ENCODE peak calls at places on chromosomes 7 and 10, in nine cellular contexts. Q, D, B, O, N, T, M, S and Z are unnamed samples.

GRCh38 chr7:33276325-33276724 is 147.0 kb downstream of the BBS9 start:
- DNase-seq in B (no peak), M (no peak), T (no peak), O (no peak), S (no peak), N (no peak), D (no peak), Q (no peak), Z (no peak)

GRCh38 chr10:48729941-48730457 is 45.3 kb downstream of the WDFY4 start:
- DNase-seq in D (no peak), S (no peak), M (no peak), O (no peak), T (no peak), Q (no peak), B (no peak), N (no peak), Z (no peak)

GRCh38 chr7:101294039-101294831 is 27.4 kb downstream of the IFT22 start:
- DNase-seq in S (no peak), B (no peak), M (no peak), N (no peak), T (peak), D (no peak), O (no peak), Q (no peak), Z (no peak)

GRCh38 chr7:30815016-30815854 is 44.0 kb downstream of the MINDY4 start:
- DNase-seq in T (no peak), O (peak), M (peak), N (peak), B (no peak), Q (no peak), D (peak), S (no peak), Z (no peak)

GRCh38 chr7:122303522-122303970 is 1.0 kb downstream of the FEZF1 start:
- DNase-seq in B (no peak), O (no peak), S (peak), M (no peak), D (no peak), Q (no peak), T (no peak), N (no peak), Z (no peak)

GRCh38 chr10:89502556-89502955 is 32.8 kb downstream of the SLC16A12 start:
- DNase-seq in M (peak), Q (no peak), S (no peak), O (peak), D (no peak), B (no peak), T (no peak), N (no peak), Z (no peak)

GRCh38 chr7:51045319-51046102 is 262.8 kb upstream of the GRB10 start:
- DNase-seq in S (no peak), T (peak), D (no peak), Q (no peak), N (no peak), M (peak), O (peak), B (no peak), Z (no peak)

GRCh38 chr10:32367793-32368453 is 21.0 kb upstream of the EPC1 start:
- DNase-seq in D (peak), T (no peak), S (peak), B (peak), M (peak), O (peak), Q (peak), N (no peak), Z (no peak)

GRCh38 chr7:106614751-106615150 is 46.2 kb downstream of the CCDC71L start:
- DNase-seq in Q (no peak), B (no peak), T (no peak), M (no peak), D (no peak), O (no peak), S (no peak), N (no peak), Z (no peak)

GRCh38 chr7:90334193-90334843 is 12.2 kb upstream of the GTPBP10 start:
- DNase-seq in B (no peak), T (peak), Q (no peak), O (no peak), M (no peak), D (no peak), N (peak), S (no peak), Z (no peak)

GRCh38 chr7:140605337-140605736 is 35.3 kb downstream of the DENND2A start:
- DNase-seq in T (no peak), O (no peak), N (no peak), D (no peak), B (no peak), S (peak), M (no peak), Q (no peak), Z (no peak)

GRCh38 chr10:129544205-129545202 is 77.5 kb downstream of the MGMT start:
- DNase-seq in M (no peak), T (peak), Q (no peak), N (no peak), B (peak), O (no peak), D (no peak), S (no peak), Z (no peak)

GRCh38 chr7:6447589-6448210 is at the start of gene DAGLB:
- DNase-seq in B (peak), Q (peak), S (peak), T (peak), M (peak), D (peak), N (peak), O (peak), Z (peak)

GRCh38 chr10:60621018-60621417 is 157.3 kb upstream of the CDK1 start:
- DNase-seq in N (no peak), O (no peak), D (no peak), T (no peak), B (no peak), Q (no peak), S (no peak), M (no peak), Z (no peak)

GRCh38 chr7:148838905-148839304 is 45.2 kb downstream of the EZH2 start:
- DNase-seq in Q (no peak), T (no peak), O (no peak), N (no peak), D (no peak), M (no peak), B (no peak), S (no peak), Z (no peak)

GRCh38 chr7:12474035-12474434 is 70.4 kb upstream of the VWDE start:
- DNase-seq in M (no peak), S (no peak), D (no peak), N (no peak), Q (no peak), B (no peak), T (no peak), O (no peak), Z (no peak)

GRCh38 chr10:72692057-72692891 is at the start of gene MCU:
- DNase-seq in M (peak), T (peak), S (peak), D (peak), Q (peak), N (peak), O (peak), B (peak), Z (peak)

GRCh38 chr10:72695496-72695895 is 3.6 kb downstream of the MCU start:
- DNase-seq in O (no peak), Q (no peak), S (no peak), M (no peak), B (no peak), T (no peak), D (no peak), N (no peak), Z (no peak)

GRCh38 chr10:72693599-72693915 is 1.6 kb downstream of the MCU start:
- DNase-seq in Q (no peak), D (no peak), M (no peak), T (no peak), B (no peak), S (no peak), N (no peak), O (no peak), Z (no peak)

GRCh38 chr10:72692897-72693598 is 1.1 kb downstream of the MCU start:
- DNase-seq in D (no peak), B (no peak), Q (peak), S (peak), O (peak), M (peak), N (no peak), T (no peak), Z (no peak)

GRCh38 chr10:72694476-72695369 is 2.8 kb downstream of the MCU start:
- DNase-seq in Q (no peak), M (peak), S (peak), B (no peak), D (no peak), N (no peak), T (no peak), O (peak), Z (peak)
- TF ChIP-seq CTCF in Q (no peak), M (peak), S (peak), B (no peak), D (peak), N (peak), T (no peak), O (peak), Z (peak)

DNA sequence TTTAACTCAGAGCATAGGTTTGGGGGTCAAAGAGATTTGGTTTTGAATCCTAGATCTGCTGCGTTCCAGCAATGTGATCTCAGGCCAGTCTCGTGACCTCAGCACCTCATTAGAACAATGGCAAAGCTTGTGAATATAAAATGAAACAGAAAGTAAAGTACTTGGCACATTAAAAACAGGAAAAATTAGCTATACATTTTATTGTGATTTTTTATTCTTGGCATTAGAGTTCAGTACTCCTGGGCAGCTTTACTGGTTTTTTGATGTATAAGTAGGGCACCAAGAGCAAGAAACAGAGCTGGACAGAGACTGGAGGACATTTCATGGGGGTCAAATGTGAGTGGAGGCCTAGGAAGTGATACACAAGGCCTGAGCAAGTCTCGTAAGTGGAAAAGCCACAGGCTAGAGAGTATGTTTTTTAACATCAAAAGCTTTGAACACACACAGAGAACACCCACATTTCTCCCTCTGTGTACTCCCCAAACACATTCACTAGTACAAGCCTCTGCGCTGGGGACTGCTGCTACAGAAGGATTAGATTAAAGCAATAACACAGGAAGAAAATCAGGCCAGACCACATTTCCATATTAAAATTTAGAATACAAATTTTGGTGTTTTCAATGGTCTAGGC is 157.2 kb upstream of the SLC25A13 start:
- DNase-seq in Q (no peak), N (no peak), S (no peak), D (no peak), M (no peak), T (no peak), O (no peak), B (no peak), Z (no peak)
- H3K4me3 ChIP-seq in Q (no peak), N (no peak), S (no peak), D (no peak), M (no peak), T (no peak), O (no peak), B (no peak), Z (no peak)

DNA sequence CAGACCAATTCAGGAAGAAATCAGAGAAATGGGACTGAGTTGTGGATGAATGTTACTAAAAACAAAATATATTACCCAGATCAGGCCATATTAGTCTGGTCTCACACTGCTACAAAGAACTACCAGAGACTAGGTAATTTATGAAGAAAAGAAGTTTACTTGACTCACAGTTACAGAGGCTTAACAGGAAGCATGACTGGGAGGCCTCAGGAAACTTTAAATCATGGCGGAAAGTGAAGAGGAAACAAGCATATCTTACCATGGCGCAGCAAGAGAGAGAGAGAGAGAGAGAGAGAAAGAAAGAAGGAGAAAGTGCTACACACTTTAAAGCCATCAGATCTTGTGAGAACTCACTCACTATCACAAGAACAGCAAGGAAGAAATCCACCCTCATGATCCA is 636.8 kb upstream of the GRM3 start:
- DNase-seq in D (no peak), T (no peak), Q (no peak), B (no peak), O (no peak), S (no peak), N (no peak), M (no peak), Z (no peak)
- TF ChIP-seq CTCF in D (no peak), T (no peak), Q (no peak), B (no peak), O (no peak), S (no peak), N (no peak), M (no peak), Z (no peak)

GRCh38 chr7:102973096-102973802 is 60.4 kb downstream of the LRRC17 start:
- DNase-seq in N (no peak), S (no peak), O (peak), Q (no peak), T (peak), D (no peak), B (no peak), M (peak), Z (no peak)

GRCh38 chr7:102976493-102976892 is 63.7 kb downstream of the LRRC17 start:
- DNase-seq in M (no peak), T (no peak), Q (no peak), S (no peak), N (no peak), B (no peak), D (no peak), O (no peak), Z (no peak)

GRCh38 chr7:102978280-102978679 is 65.5 kb downstream of the LRRC17 start:
- DNase-seq in D (no peak), T (peak), O (peak), Q (no peak), S (no peak), B (peak), M (peak), N (no peak), Z (no peak)

GRCh38 chr7:102975854-102976253 is 63.1 kb downstream of the LRRC17 start:
- DNase-seq in B (no peak), M (no peak), Q (no peak), D (no peak), T (peak), O (no peak), S (no peak), N (no peak), Z (no peak)

DNA sequence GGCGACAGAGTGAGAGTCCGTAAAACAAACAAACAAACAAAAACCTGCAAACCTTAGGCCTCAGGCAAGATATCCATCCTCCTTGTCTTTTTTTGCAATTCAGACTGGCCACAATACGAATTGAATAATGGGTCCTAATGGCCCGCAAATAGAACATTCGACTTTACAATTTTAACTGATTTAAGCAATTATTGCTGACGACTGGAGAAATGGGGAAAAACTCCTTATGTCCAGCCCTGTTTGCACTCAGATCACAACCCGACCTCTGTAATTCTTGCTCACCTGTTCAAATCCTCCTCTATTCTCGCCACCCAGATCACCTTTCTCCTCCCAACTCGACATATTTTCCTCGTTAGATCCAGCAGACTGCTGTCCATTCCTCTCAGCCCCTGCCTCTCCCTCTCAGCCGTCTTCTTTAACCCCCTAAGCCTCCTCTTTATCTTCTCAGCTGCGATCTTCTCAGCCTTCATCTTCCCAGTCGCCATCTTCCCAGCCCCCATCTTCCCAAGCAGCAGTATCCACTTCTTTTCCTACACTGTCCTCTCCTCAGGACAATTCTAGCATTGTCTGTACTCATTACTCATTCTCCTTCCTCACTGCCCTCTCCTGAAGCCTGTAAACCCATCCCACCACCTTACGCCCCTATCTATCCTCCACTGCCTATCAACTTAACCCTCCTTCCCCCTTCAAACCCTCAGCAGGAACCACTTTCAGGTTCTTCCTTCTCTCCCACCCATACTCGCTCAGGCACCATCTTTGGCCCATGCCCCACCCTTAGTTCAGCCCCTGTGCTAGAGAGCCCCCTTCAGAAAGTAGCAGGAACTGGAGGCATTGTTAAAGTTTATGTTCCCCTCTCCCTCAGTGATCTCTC is 61.8 kb downstream of the LRRC17 start:
- DNase-seq in M (no peak), S (no peak), N (no peak), D (no peak), B (no peak), Q (no peak), O (no peak), T (no peak), Z (no peak)
- H3K4me3 ChIP-seq in M (no peak), S (no peak), N (no peak), D (no peak), B (no peak), Q (no peak), O (no peak), T (no peak), Z (no peak)

GRCh38 chr7:42247301-42247700 is 10.3 kb upstream of the GLI3 start:
- DNase-seq in D (no peak), T (no peak), M (peak), N (no peak), B (no peak), Q (no peak), S (no peak), O (peak), Z (no peak)
- TF ChIP-seq CTCF in D (no peak), T (no peak), M (peak), N (no peak), B (no peak), Q (no peak), S (no peak), O (peak), Z (no peak)

DNA sequence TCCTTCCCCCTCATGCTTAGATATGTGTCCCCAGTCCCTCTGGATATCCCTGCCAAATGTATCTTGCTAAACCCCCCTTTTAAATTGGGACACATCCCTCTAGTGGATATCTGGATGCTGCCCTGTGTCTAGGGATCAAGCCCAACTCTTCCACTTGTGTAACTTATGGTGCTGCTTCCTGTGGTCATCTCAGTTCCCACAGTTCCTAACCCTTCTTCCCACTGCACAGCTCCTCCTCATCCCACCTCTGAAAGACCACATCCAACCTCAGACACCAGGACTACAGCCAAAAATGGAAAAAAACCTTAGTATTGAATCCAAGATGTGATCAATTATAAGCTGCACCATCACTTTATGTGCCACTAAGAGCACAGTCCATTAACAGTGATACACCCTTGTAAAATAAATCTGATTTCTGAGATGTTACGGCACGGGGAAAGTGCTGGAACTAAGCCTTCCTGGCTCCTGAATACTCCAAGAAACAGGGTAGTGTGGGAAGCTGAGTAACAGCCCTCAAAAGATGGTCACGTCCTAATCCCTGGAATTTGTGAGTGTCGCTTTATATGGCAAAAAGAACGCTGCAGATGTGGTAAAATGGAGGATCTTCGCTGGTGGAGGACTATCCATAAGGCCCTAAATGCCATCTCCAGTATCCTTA is 13.7 kb downstream of the ESYT2 start:
- DNase-seq in D (no peak), M (peak), T (no peak), N (no peak), Q (no peak), S (no peak), O (no peak), B (no peak), Z (no peak)
- H3K4me3 ChIP-seq in D (no peak), M (no peak), T (no peak), N (no peak), Q (peak), S (no peak), O (no peak), B (no peak), Z (no peak)